ENCODE peak calls at places on chromosomes 16 and 17, in five cellular contexts. C is stomach, H is lung, X is left ventricle myocardium inferior, K is PC-3. E is an unnamed sample.

GRCh38 chr17:18380471-18381157 is 3.0 kb downstream of the EVPLL start:
- DNase-seq in C (no peak), H (no peak), X (no peak), K (no peak), E (no peak)

GRCh38 chr17:385836-386144 is 33.2 kb upstream of the RPH3AL start:
- DNase-seq in C (no peak), H (no peak), X (no peak), K (no peak), E (no peak)

GRCh38 chr16:14321542-14321941 is 250.4 kb downstream of the MRTFB start:
- DNase-seq in C (no peak), H (no peak), X (peak; percentile 74), K (no peak), E (no peak)

GRCh38 chr16:84562174-84562815 is 55.6 kb downstream of the COTL1 start:
- DNase-seq in C (no peak), H (no peak), X (no peak), K (no peak), E (no peak)

GRCh38 chr17:63480826-63481487 is 4.1 kb downstream of the ACE start:
- DNase-seq in C (no peak), H (no peak), X (no peak), K (no peak), E (no peak)

GRCh38 chr17:40058151-40058784 is 4.1 kb upstream of the MED24 start:
- DNase-seq in C (no peak), H (no peak), X (no peak), K (no peak), E (no peak)

GRCh38 chr17:33506889-33507650 is 214.0 kb upstream of the ASIC2 start:
- DNase-seq in C (no peak), H (no peak), X (no peak), K (no peak), E (no peak)

GRCh38 chr16:73092236-73092781 is 44.4 kb upstream of the ZFHX3 start:
- DNase-seq in C (no peak), H (no peak), X (no peak), K (no peak), E (no peak)

GRCh38 chr16:85929259-85929704 is 30.3 kb downstream of the IRF8 start:
- DNase-seq in C (no peak), H (no peak), X (no peak), K (peak; percentile 25), E (peak; percentile 22)

GRCh38 chr16:53156516-53156915 is 101.7 kb downstream of the CHD9 start:
- DNase-seq in C (no peak), H (no peak), X (no peak), K (no peak), E (no peak)

GRCh38 chr17:64622931-64623654 is 39.0 kb downstream of the SMURF2 start:
- DNase-seq in C (no peak), H (no peak), X (no peak), K (peak; percentile 96), E (no peak)

GRCh38 chr16:85667261-85667660 is 21.5 kb downstream of the GINS2 start:
- DNase-seq in C (no peak), H (no peak), X (no peak), K (no peak), E (no peak)

GRCh38 chr17:68910256-68910705 is 44.9 kb downstream of the ABCA8 start:
- DNase-seq in C (no peak), H (no peak), X (peak; percentile 27), K (no peak), E (no peak)

DNA sequence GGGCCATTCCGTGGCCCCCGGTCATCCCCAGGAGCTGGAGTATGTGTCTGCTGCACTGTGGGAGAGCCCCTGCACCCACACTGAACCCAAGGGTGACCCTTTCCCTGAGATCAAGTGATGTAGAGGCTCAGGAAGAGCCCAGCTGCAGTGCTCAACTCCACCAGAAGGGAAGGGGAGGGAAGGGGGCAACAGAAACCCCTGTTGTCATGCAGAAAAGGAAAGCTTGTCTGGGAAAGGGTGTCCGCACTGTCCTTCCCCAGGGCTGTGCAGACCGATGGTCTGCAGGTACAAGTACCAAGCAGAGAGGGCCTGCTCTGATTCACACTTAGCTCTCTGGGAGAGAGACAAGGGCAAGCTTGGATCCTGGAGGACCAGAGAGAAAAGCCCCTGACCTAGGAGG is 45.7 kb upstream of the TOB1 start:
- DNase-seq in C (no peak), H (no peak), X (no peak), K (no peak), E (no peak)
- TF ChIP-seq CTCF in C (no peak), H (no peak), X (no peak), K (no peak), E (peak; percentile 55)

DNA sequence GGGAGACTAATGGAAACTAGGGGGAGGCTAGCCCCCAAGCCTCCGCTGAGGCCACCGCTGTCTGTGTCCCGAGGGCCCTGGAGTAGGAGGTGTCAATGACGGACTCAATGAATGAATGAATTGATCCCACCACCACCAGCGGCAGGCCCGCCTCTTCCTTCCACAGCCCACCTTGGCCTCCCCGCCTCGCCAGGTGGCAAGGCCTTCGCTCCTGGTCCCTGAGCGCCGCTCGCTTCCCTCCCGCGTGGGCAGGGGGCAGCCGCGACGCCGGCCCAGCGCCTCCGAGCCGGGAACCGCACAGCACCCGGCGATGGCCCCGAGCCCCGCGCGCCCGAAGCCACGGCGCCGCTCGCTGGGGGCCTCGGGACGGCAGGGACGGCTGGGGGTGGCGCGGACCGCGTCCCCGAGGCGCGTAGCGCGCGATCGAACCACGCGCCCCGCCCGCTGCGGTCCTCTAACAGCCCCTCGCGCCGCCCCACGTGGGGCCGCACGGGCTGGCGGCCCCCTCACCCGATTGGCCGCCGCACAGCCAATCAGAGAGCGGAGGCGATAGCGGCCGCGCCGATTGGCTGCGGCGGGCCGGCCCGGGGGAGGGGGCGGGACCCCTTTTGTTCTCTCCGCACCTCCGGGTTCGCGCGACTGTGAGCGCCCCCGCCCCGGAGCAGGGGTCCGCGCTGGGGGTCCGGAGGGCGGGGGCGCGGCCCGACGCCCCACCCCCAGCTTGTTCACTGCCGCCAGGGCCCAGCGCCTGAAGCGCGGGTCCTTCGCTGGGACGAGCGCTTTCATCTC is 31.4 kb downstream of the ACTG1 start:
- DNase-seq in C (peak; percentile 78), H (no peak), X (peak; percentile 84), K (no peak), E (no peak)
- H3K4me3 ChIP-seq in C (peak overlapping the region; percentile 55), H (no peak overlapping the region), X (peak overlapping the region; percentile 70), K (no peak overlapping the region), E (no peak overlapping the region)

GRCh38 chr16:89506113-89506504 is 2.1 kb upstream of the SPG7 start:
- DNase-seq in C (peak; percentile 61), H (no peak), X (peak; percentile 17), K (no peak), E (no peak)
- H3K4me1 ChIP-seq in C (peaks cover 40% of the 10 kb centered on the region), H (peaks cover 27% of the 10 kb centered on the region), X (peaks cover 67% of the 10 kb centered on the region), K (peaks cover 39% of the 10 kb centered on the region), E (peaks cover 47% of the 10 kb centered on the region)

DNA sequence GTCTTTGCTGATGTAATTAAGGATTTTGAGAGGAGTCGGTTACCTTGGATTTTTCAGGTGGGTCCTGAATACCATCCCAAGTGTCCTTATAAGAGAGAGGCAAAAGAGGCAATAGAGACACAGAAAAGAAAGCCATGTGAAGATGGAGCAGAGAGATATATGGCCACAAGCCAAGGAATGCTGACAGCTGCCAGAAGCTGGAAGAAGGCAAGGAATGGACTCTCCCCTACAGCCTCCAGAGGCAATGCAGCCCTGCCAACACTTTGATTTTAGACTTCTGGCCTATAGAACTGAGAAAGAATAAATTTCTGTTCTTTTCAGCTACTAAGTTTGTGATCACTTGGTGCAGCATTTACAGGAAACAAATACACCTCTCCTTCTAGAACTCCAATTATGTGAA is 8.2 kb upstream of the RNFT1 start:
- DNase-seq in C (no peak), H (no peak), X (no peak), K (peak; percentile 25), E (no peak)
- TF ChIP-seq CTCF in C (no peak), H (no peak), X (no peak), K (no peak), E (no peak)

GRCh38 chr16:56193951-56194726 is 2.9 kb downstream of the GNAO1 start:
- DNase-seq in C (peak; percentile 67), H (peak; percentile 64), X (peak; percentile 87), K (no peak), E (no peak)
- H3K4me3 ChIP-seq in C (peak overlapping the region; percentile 76), H (no peak overlapping the region), X (peak overlapping the region; percentile 86), K (no peak overlapping the region), E (no peak overlapping the region)

GRCh38 chr17:78780852-78781338 is 1.2 kb downstream of the CYTH1 start:
- DNase-seq in C (no peak), H (no peak), X (no peak), K (no peak), E (no peak)
- H3K4me1 ChIP-seq in C (peaks cover 43% of the 10 kb centered on the region), H (peaks cover 9% of the 10 kb centered on the region), X (peaks cover 50% of the 10 kb centered on the region), K (peaks cover 14% of the 10 kb centered on the region), E (peaks cover 7% of the 10 kb centered on the region)

GRCh38 chr17:80279895-80280294 is 19.2 kb downstream of the RNF213 start:
- DNase-seq in C (no peak), H (no peak), X (peak; percentile 73), K (no peak), E (no peak)
- TF ChIP-seq CTCF in C (no peak), H (no peak), X (peak; percentile 47), K (no peak), E (no peak)

GRCh38 chr17:50511058-50511457 is 2.8 kb downstream of the MYCBPAP start:
- DNase-seq in C (no peak), H (no peak), X (no peak), K (peak; percentile 59), E (no peak)
- H3K4me3 ChIP-seq in C (no peak overlapping the region), H (no peak overlapping the region), X (no peak overlapping the region), K (no peak overlapping the region), E (no peak overlapping the region)

GRCh38 chr16:8949536-8950418 is 13.9 kb downstream of the USP7 start:
- DNase-seq in C (no peak), H (no peak), X (no peak), K (no peak), E (no peak)
- H3K4me1 ChIP-seq in C (peaks cover 75% of the 10 kb centered on the region), H (peaks cover 36% of the 10 kb centered on the region), X (peaks cover 92% of the 10 kb centered on the region), K (no peaks in the 10 kb centered on the region), E (peaks cover 9% of the 10 kb centered on the region)

GRCh38 chr17:5539286-5539685 is 45.0 kb downstream of the NLRP1 start:
- DNase-seq in C (no peak), H (no peak), X (no peak), K (no peak), E (no peak)

GRCh38 chr17:5540321-5540720 is 44.0 kb downstream of the NLRP1 start:
- DNase-seq in C (no peak), H (no peak), X (no peak), K (no peak), E (no peak)

GRCh38 chr17:5545051-5545987 is 39.0 kb downstream of the NLRP1 start:
- DNase-seq in C (no peak), H (no peak), X (no peak), K (peak; percentile 26), E (no peak)

GRCh38 chr17:5544115-5544514 is 40.2 kb downstream of the NLRP1 start:
- DNase-seq in C (no peak), H (no peak), X (no peak), K (no peak), E (no peak)

DNA sequence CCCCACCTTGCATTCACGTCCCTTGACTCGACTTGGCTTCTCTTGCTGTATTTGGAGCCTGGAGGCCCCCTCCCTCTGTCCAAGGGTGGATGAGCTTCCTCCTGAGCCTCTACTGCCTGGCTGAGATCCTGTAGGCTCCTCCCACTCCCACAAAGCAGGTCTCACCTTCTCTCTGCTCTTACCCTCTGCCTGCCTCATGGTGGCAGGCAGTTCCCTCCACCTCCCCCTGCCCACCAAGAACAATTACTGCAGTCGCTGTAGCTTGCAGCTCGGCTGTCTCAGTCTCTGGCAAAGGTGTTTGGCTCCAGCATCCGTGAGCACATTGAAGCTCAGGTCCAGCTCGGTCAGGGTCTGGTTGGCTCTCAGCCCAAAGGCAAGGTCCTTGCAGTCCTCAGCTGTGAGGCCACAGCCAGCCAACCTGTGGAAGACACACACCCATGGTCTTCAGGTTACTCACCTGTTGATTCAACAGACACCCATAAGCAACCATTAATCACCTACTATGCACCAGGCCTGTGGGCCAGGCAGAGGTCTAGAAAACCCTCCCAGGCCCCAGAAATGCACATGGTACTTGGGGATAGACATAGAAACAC is 42.6 kb downstream of the NLRP1 start:
- DNase-seq in C (no peak), H (no peak), X (no peak), K (no peak), E (no peak)
- TF ChIP-seq CTCF in C (no peak), H (no peak), X (no peak), K (no peak), E (no peak)

E was measured in Caco-2.